ENCODE peak calls at places on chromosome 6, in six cellular contexts. I, X, F, Y, Q and H are unnamed samples. For H3K9me3, the result is how much of the 10 kb centered on the place peaks cover.

GRCh38 chr6:150867117-150867516 is 1.6 kb downstream of the MTHFD1L start:
- DNase-seq in I (no peak), X (no peak), F (no peak), Y (no peak), Q (no peak), H (no peak)

GRCh38 chr6:7008451-7008988 is 99.2 kb upstream of the RREB1 start:
- DNase-seq in I (no peak), X (no peak), F (no peak), Y (no peak), Q (no peak), H (no peak)

GRCh38 chr6:4291453-4292403 is 156.4 kb upstream of the ECI2 start:
- DNase-seq in I (peak), X (no peak), F (no peak), Y (no peak), Q (no peak), H (no peak)

GRCh38 chr6:52515219-52515960 is 61.5 kb downstream of the TRAM2 start:
- DNase-seq in I (no peak), X (no peak), F (no peak), Y (no peak), Q (peak), H (no peak)

GRCh38 chr6:134455319-134455718 is 137.4 kb upstream of the SGK1 start:
- DNase-seq in I (no peak), X (no peak), F (no peak), Y (no peak), Q (peak), H (no peak)

GRCh38 chr6:10175330-10175729 is 239.5 kb downstream of the TFAP2A start:
- DNase-seq in I (no peak), X (no peak), F (no peak), Y (no peak), Q (peak), H (no peak)

GRCh38 chr6:72245565-72245964 is 359.2 kb downstream of the RIMS1 start:
- DNase-seq in I (peak), X (no peak), F (no peak), Y (no peak), Q (peak), H (no peak)

GRCh38 chr6:37131104-37131959 is 38.6 kb upstream of the PIM1 start:
- DNase-seq in I (no peak), X (no peak), F (no peak), Y (no peak), Q (no peak), H (peak)

GRCh38 chr6:46221221-46221793 is 50.5 kb upstream of the ENPP5 start:
- DNase-seq in I (peak), X (no peak), F (no peak), Y (no peak), Q (peak), H (no peak)

GRCh38 chr6:120874422-120874821 is 459.9 kb downstream of the TBC1D32 start:
- DNase-seq in I (no peak), X (no peak), F (no peak), Y (no peak), Q (no peak), H (no peak)

GRCh38 chr6:152459245-152459644 is 177.9 kb downstream of the SYNE1 start:
- DNase-seq in I (no peak), X (no peak), F (no peak), Y (no peak), Q (no peak), H (no peak)

GRCh38 chr6:141117869-141118268 is 1014.9 kb upstream of the GJE1 start:
- DNase-seq in I (no peak), X (no peak), F (no peak), Y (no peak), Q (no peak), H (no peak)

GRCh38 chr6:134287863-134288537 is 29.9 kb downstream of the SGK1 start:
- DNase-seq in I (peak), X (no peak), F (no peak), Y (no peak), Q (peak), H (no peak)

GRCh38 chr6:85006362-85006761 is 242.0 kb upstream of the TBX18 start:
- DNase-seq in I (no peak), X (no peak), F (no peak), Y (no peak), Q (no peak), H (no peak)

GRCh38 chr6:51844391-51844735 is 243.1 kb downstream of the PKHD1 start:
- DNase-seq in I (peak), X (no peak), F (no peak), Y (no peak), Q (no peak), H (no peak)

GRCh38 chr6:96784650-96785049 is 52.6 kb downstream of the GPR63 start:
- DNase-seq in I (no peak), X (no peak), F (no peak), Y (no peak), Q (no peak), H (no peak)

GRCh38 chr6:25266425-25267135 is 12.6 kb upstream of the CARMIL1 start:
- DNase-seq in I (no peak), X (no peak), F (no peak), Y (no peak), Q (no peak), H (no peak)
- H3K27ac ChIP-seq in I (no peak), X (no peak), F (no peak), Y (no peak), Q (no peak), H (peak)

GRCh38 chr6:82033631-82034211 is 213.8 kb downstream of the IBTK start:
- DNase-seq in I (no peak), X (no peak), F (peak), Y (no peak), Q (no peak), H (peak)

GRCh38 chr6:82030301-82030700 is 217.2 kb downstream of the IBTK start:
- DNase-seq in I (no peak), X (no peak), F (no peak), Y (no peak), Q (peak), H (no peak)

GRCh38 chr6:82025271-82025670 is 222.3 kb downstream of the IBTK start:
- DNase-seq in I (peak), X (no peak), F (no peak), Y (no peak), Q (no peak), H (no peak)

GRCh38 chr6:82032444-82032843 is 215.1 kb downstream of the IBTK start:
- DNase-seq in I (no peak), X (no peak), F (no peak), Y (no peak), Q (no peak), H (no peak)

GRCh38 chr6:82030761-82031160 is 216.8 kb downstream of the IBTK start:
- DNase-seq in I (no peak), X (no peak), F (no peak), Y (no peak), Q (peak), H (no peak)
- H3K9me3 ChIP-seq in I (under half), X (under half), F (under half), Y (under half), Q (under half), H (under half)

DNA sequence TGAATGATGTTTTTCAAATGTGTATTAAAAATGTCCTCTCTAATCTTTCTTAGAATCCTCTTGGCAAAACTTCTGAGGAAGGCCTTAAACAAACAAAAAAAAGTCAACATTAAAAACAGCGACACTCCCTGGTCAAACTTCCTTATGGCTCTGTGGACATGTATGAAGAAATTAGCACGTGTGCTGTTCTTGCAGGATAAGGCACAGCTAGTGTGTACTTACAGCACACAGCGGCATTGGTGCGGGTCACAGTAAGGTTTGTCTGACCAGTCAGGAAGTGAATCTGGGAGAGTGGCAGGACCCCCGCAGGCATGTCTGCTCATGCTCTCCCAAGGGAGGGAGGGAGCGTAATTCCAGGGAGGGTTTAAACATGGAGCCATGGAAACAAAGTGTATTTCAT is 38.8 kb downstream of the SLC22A1 start:
- DNase-seq in I (peak), X (no peak), F (no peak), Y (no peak), Q (no peak), H (no peak)
- TF ChIP-seq CTCF in I (no peak), X (no peak), F (no peak), Y (peak), Q (no peak), H (no peak)

DNA sequence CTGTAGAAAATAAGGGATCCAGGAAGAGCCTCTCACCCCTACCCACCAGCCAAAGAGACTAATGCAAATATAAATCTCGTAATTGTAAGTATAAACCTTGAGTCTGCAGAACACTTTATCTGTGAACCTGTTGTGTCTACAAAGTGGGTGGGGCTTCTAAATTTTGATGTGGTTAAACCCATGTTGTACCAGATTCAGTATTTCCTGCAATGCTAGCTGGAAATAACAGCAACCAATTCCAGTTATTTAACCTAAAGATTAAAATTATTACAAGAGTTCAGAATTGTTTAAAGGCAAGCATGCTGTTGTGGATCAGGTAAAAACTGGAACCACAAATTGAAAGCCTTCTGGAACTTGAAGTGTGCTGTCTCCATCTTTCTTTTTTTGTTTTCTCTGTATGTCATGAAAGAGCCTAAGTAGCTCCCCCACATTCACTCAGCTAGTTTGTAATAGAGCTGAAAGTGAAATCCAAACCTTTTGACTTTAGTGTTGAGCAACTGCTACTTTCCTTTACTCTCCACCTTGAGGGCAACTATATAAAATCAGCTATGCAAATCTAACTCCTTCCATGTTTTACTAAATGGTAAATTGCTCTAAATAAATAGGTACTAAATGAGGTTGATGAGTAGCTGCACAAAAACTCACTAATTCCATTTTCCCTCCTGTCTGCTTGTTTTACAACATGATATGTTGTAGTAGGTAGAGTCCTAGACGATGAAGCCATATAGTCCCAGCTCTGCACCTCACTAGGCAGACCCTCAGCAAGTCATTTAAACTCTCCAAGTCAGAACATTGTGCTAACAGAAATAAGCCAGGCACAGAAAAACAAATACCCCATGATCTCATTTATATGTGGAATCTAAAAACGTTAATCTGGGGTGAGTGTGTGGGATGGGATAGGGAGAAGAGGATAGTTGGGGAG is 17.9 kb upstream of the THEMIS start:
- DNase-seq in I (no peak), X (no peak), F (no peak), Y (no peak), Q (no peak), H (no peak)
- H3K27ac ChIP-seq in I (no peak), X (peak), F (no peak), Y (no peak), Q (no peak), H (no peak)

DNA sequence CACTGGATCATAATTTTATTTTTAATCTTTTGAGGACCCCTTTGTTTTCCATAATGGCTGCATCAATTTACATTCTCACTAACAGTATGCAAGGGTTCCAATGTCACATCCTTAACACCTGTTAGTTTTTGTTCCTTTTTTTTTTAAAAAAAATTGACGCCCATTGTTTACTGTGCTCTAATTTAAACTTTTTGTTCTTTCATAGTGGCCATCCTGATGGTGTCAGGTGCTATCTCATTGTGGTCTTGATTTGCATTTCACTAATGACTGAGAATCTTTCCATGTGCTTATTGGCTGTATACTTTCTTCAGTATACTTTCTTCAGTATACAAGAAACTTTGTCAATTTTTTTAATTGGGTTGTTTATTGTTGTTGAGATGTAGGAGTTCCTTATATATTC is 347.0 kb downstream of the RNGTT start:
- DNase-seq in I (no peak), X (no peak), F (no peak), Y (no peak), Q (no peak), H (no peak)
- H3K9me3 ChIP-seq in I (under half), X (under half), F (under half), Y (under half), Q (under half), H (under half)

GRCh38 chr6:142213402-142213801 is 66.3 kb downstream of the VTA1 start:
- DNase-seq in I (no peak), X (no peak), F (no peak), Y (no peak), Q (no peak), H (no peak)
- TF ChIP-seq CTCF in I (no peak), X (no peak), F (no peak), Y (no peak), Q (no peak), H (no peak)

GRCh38 chr6:31677955-31678354 is 2.9 kb downstream of the LY6G5C start:
- DNase-seq in I (no peak), X (no peak), F (no peak), Y (no peak), Q (no peak), H (no peak)

GRCh38 chr6:31676904-31677303 is 4.0 kb downstream of the LY6G5C start:
- DNase-seq in I (no peak), X (no peak), F (no peak), Y (no peak), Q (no peak), H (no peak)

GRCh38 chr6:31680841-31681671 is at the start of gene LY6G5C:
- DNase-seq in I (peak), X (peak), F (peak), Y (peak), Q (peak), H (peak)

GRCh38 chr6:31676322-31676903 is 4.5 kb downstream of the LY6G5C start:
- DNase-seq in I (no peak), X (no peak), F (no peak), Y (no peak), Q (no peak), H (no peak)

GRCh38 chr6:31680226-31680840 is 534 bp downstream of the LY6G5C start:
- DNase-seq in I (no peak), X (no peak), F (no peak), Y (no peak), Q (no peak), H (no peak)
- H3K27ac ChIP-seq in I (no peak), X (no peak), F (no peak), Y (peak), Q (no peak), H (peak)

GRCh38 chr6:349491-349921 is 42.0 kb upstream of the IRF4 start:
- DNase-seq in I (no peak), X (no peak), F (no peak), Y (no peak), Q (no peak), H (no peak)

GRCh38 chr6:351867-352289 is 39.7 kb upstream of the IRF4 start:
- DNase-seq in I (no peak), X (no peak), F (no peak), Y (no peak), Q (no peak), H (no peak)

GRCh38 chr6:348860-349396 is 42.6 kb upstream of the IRF4 start:
- DNase-seq in I (no peak), X (no peak), F (no peak), Y (no peak), Q (no peak), H (no peak)

GRCh38 chr6:351011-351866 is 40.3 kb upstream of the IRF4 start:
- DNase-seq in I (no peak), X (no peak), F (no peak), Y (no peak), Q (no peak), H (no peak)

GRCh38 chr6:350371-350770 is 41.2 kb upstream of the IRF4 start:
- DNase-seq in I (no peak), X (no peak), F (no peak), Y (no peak), Q (no peak), H (no peak)
- H3K9me3 ChIP-seq in I (under half), X (under half), F (under half), Y (half or more), Q (under half), H (under half)

DNA sequence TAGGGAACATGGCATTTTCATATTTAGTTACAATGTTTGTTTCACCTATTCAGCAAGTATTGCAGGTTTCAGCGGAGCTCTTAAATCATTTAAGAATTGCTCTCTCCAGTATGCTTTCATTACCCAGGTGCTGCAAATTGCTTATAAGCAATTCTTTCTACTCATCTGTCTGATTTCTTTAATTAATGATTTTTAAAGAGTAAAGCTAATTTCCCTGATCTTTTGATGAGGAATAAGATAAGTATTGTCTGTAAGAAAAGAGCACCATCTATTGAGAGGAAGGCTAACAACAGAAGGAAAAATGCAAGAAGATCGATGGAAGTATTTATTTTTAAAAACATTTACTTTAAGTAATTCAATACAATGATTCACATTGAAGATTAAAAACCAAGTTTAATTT is 2.0 kb downstream of the OPRM1 start:
- DNase-seq in I (no peak), X (no peak), F (no peak), Y (no peak), Q (no peak), H (no peak)
- TF ChIP-seq CTCF in I (no peak), X (no peak), F (no peak), Y (no peak), Q (no peak), H (no peak)

GRCh38 chr6:116398366-116399005 is 27.7 kb downstream of the DSE start:
- DNase-seq in I (no peak), X (no peak), F (no peak), Y (no peak), Q (peak), H (no peak)

GRCh38 chr6:116400376-116400775 is 29.6 kb downstream of the DSE start:
- DNase-seq in I (no peak), X (no peak), F (no peak), Y (no peak), Q (no peak), H (no peak)

GRCh38 chr6:116402108-116402507 is 31.4 kb downstream of the DSE start:
- DNase-seq in I (no peak), X (no peak), F (no peak), Y (no peak), Q (no peak), H (no peak)

GRCh38 chr6:116397960-116398359 is 27.2 kb downstream of the DSE start:
- DNase-seq in I (no peak), X (no peak), F (no peak), Y (no peak), Q (no peak), H (no peak)

DNA sequence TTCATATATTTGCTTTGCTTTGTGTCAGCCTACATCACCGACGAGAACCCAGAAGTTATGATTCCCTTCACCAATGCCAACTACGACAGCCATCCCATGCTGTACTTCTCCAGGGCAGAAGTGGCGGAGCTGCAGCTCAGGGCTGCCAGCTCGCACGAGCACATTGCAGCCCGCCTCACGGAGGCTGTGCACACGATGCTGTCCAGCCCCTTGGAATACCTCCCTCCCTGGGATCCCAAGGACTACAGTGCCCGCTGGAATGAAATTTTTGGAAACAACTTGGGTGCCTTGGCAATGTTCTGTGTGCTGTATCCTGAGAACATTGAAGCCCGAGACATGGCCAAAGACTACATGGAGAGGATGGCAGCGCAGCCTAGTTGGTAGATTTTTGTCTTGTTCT is 28.5 kb downstream of the DSE start:
- DNase-seq in I (no peak), X (no peak), F (no peak), Y (no peak), Q (no peak), H (no peak)
- H3K27ac ChIP-seq in I (no peak), X (no peak), F (no peak), Y (peak), Q (no peak), H (no peak)